ENCODE peak calls at places on chromosome 1, in six cellular contexts. Z, Y, M, J, K and S are unnamed samples.

GRCh38 chr1:41523981-41524675 is 39.6 kb upstream of the EDN2 start:
- DNase-seq in Z (no peak), Y (no peak), M (no peak), J (no peak), K (no peak), S (no peak)

GRCh38 chr1:92960395-92961130 is 699 bp downstream of the DIPK1A start:
- DNase-seq in Z (peak), Y (peak), M (no peak), J (peak), K (peak), S (peak)

GRCh38 chr1:198669023-198669698 is 30.3 kb downstream of the PTPRC start:
- DNase-seq in Z (peak), Y (peak), M (peak), J (no peak), K (no peak), S (peak)

GRCh38 chr1:109263597-109264378 is 14.4 kb downstream of the CELSR2 start:
- DNase-seq in Z (peak), Y (peak), M (no peak), J (peak), K (peak), S (peak)

GRCh38 chr1:158945061-158945460 is 13.7 kb downstream of the PYHIN1 start:
- DNase-seq in Z (peak), Y (no peak), M (no peak), J (no peak), K (no peak), S (no peak)

GRCh38 chr1:217419152-217419551 is 211.7 kb downstream of the GPATCH2 start:
- DNase-seq in Z (no peak), Y (no peak), M (no peak), J (no peak), K (no peak), S (no peak)

GRCh38 chr1:94048413-94049164 is 72.4 kb downstream of the ABCA4 start:
- DNase-seq in Z (no peak), Y (no peak), M (no peak), J (no peak), K (no peak), S (peak)

GRCh38 chr1:232377494-232377770 is 252.5 kb downstream of the SIPA1L2 start:
- DNase-seq in Z (peak), Y (no peak), M (peak), J (no peak), K (no peak), S (no peak)

GRCh38 chr1:203126866-203127671 is 457 bp upstream of the ADORA1 start:
- DNase-seq in Z (peak), Y (no peak), M (no peak), J (no peak), K (no peak), S (no peak)

GRCh38 chr1:232533328-232533727 is 96.6 kb downstream of the SIPA1L2 start:
- DNase-seq in Z (no peak), Y (no peak), M (no peak), J (no peak), K (no peak), S (no peak)

GRCh38 chr1:54069792-54070548 is 16.6 kb downstream of the TCEANC2 start:
- DNase-seq in Z (peak), Y (no peak), M (no peak), J (peak), K (peak), S (peak)

GRCh38 chr1:57061369-57061768 is 95.6 kb upstream of the C8B start:
- DNase-seq in Z (peak), Y (no peak), M (no peak), J (no peak), K (no peak), S (no peak)

GRCh38 chr1:15616704-15617172 is 520 bp upstream of the DDI2 start:
- DNase-seq in Z (no peak), Y (no peak), M (no peak), J (peak), K (no peak), S (peak)

GRCh38 chr1:6365047-6365446 is 28.5 kb downstream of the ACOT7 start:
- DNase-seq in Z (peak), Y (peak), M (no peak), J (no peak), K (no peak), S (no peak)

GRCh38 chr1:60746278-60746761 is 336.0 kb upstream of the NFIA start:
- DNase-seq in Z (no peak), Y (no peak), M (no peak), J (no peak), K (peak), S (peak)